ENCODE peak calls at places on chromosomes 5 and 9, in eight cellular contexts. One of them, this sample, is unnamed.

GRCh38 chr9:134600836-134601638 is 40.6 kb upstream of the COL5A1 start:
- DNase-seq in kidney epithelial cell: no peak
- DNase-seq in BE2C: no peak
- DNase-seq in neural progenitor cell: no peak
- DNase-seq in stomach: no peak
- DNase-seq in PC-9: no peak
- DNase-seq in GM13977: no peak
- DNase-seq in activated B cell treated with CpG ODN at 0.5 μM for 24 hours: no peak
- DNase-seq in this sample: no peak

GRCh38 chr5:112142769-112143270 is 276.3 kb downstream of the EPB41L4A start:
- DNase-seq in kidney epithelial cell: peak; percentile 79
- DNase-seq in BE2C: no peak
- DNase-seq in neural progenitor cell: no peak
- DNase-seq in stomach: no peak
- DNase-seq in PC-9: no peak
- DNase-seq in GM13977: no peak
- DNase-seq in activated B cell treated with CpG ODN at 0.5 μM for 24 hours: no peak
- DNase-seq in this sample: no peak

GRCh38 chr5:31990701-31991110 is 183.4 kb downstream of the GOLPH3 start:
- DNase-seq in kidney epithelial cell: no peak
- DNase-seq in BE2C: no peak
- DNase-seq in neural progenitor cell: no peak
- DNase-seq in stomach: no peak
- DNase-seq in PC-9: no peak
- DNase-seq in GM13977: no peak
- DNase-seq in activated B cell treated with CpG ODN at 0.5 μM for 24 hours: no peak
- DNase-seq in this sample: no peak

GRCh38 chr9:98255064-98255577 is 328 bp downstream of the TBC1D2 start:
- DNase-seq in kidney epithelial cell: no peak
- DNase-seq in BE2C: no peak
- DNase-seq in neural progenitor cell: peak; percentile 73
- DNase-seq in stomach: peak; percentile 46
- DNase-seq in PC-9: no peak
- DNase-seq in GM13977: no peak
- DNase-seq in activated B cell treated with CpG ODN at 0.5 μM for 24 hours: no peak
- DNase-seq in this sample: peak; percentile 42

GRCh38 chr5:176176231-176176630 is 62.0 kb upstream of the SIMC1 start:
- DNase-seq in kidney epithelial cell: no peak
- DNase-seq in BE2C: no peak
- DNase-seq in neural progenitor cell: no peak
- DNase-seq in stomach: no peak
- DNase-seq in PC-9: no peak
- DNase-seq in GM13977: no peak
- DNase-seq in activated B cell treated with CpG ODN at 0.5 μM for 24 hours: no peak
- DNase-seq in this sample: no peak

GRCh38 chr5:76960004-76960625 is 7.3 kb downstream of the CRHBP start:
- DNase-seq in kidney epithelial cell: no peak
- DNase-seq in BE2C: no peak
- DNase-seq in neural progenitor cell: no peak
- DNase-seq in stomach: no peak
- DNase-seq in PC-9: no peak
- DNase-seq in GM13977: no peak
- DNase-seq in activated B cell treated with CpG ODN at 0.5 μM for 24 hours: no peak
- DNase-seq in this sample: peak; percentile 57

GRCh38 chr9:125685167-125685566 is 21.8 kb downstream of the MAPKAP1 start:
- DNase-seq in kidney epithelial cell: no peak
- DNase-seq in BE2C: no peak
- DNase-seq in neural progenitor cell: no peak
- DNase-seq in stomach: no peak
- DNase-seq in PC-9: no peak
- DNase-seq in GM13977: no peak
- DNase-seq in activated B cell treated with CpG ODN at 0.5 μM for 24 hours: no peak
- DNase-seq in this sample: no peak

GRCh38 chr5:149937610-149938009 is 7.0 kb downstream of the PDE6A start:
- DNase-seq in kidney epithelial cell: no peak
- DNase-seq in BE2C: no peak
- DNase-seq in neural progenitor cell: no peak
- DNase-seq in stomach: no peak
- DNase-seq in PC-9: peak; percentile 83
- DNase-seq in GM13977: no peak
- DNase-seq in activated B cell treated with CpG ODN at 0.5 μM for 24 hours: no peak
- DNase-seq in this sample: no peak

GRCh38 chr5:172864747-172865146 is 30.7 kb downstream of the ERGIC1 start:
- DNase-seq in kidney epithelial cell: no peak
- DNase-seq in BE2C: no peak
- DNase-seq in neural progenitor cell: no peak
- DNase-seq in stomach: no peak
- DNase-seq in PC-9: no peak
- DNase-seq in GM13977: no peak
- DNase-seq in activated B cell treated with CpG ODN at 0.5 μM for 24 hours: no peak
- DNase-seq in this sample: no peak

GRCh38 chr5:14036947-14037346 is 92.5 kb upstream of the DNAH5 start:
- DNase-seq in kidney epithelial cell: no peak
- DNase-seq in BE2C: no peak
- DNase-seq in neural progenitor cell: no peak
- DNase-seq in stomach: no peak
- DNase-seq in PC-9: no peak
- DNase-seq in GM13977: no peak
- DNase-seq in activated B cell treated with CpG ODN at 0.5 μM for 24 hours: no peak
- DNase-seq in this sample: no peak

GRCh38 chr9:129400001-129400970 is 220.6 kb downstream of the C9orf50 start:
- DNase-seq in kidney epithelial cell: no peak
- DNase-seq in BE2C: no peak
- DNase-seq in neural progenitor cell: no peak
- DNase-seq in stomach: no peak
- DNase-seq in PC-9: no peak
- DNase-seq in GM13977: no peak
- DNase-seq in activated B cell treated with CpG ODN at 0.5 μM for 24 hours: no peak
- DNase-seq in this sample: no peak

DNA sequence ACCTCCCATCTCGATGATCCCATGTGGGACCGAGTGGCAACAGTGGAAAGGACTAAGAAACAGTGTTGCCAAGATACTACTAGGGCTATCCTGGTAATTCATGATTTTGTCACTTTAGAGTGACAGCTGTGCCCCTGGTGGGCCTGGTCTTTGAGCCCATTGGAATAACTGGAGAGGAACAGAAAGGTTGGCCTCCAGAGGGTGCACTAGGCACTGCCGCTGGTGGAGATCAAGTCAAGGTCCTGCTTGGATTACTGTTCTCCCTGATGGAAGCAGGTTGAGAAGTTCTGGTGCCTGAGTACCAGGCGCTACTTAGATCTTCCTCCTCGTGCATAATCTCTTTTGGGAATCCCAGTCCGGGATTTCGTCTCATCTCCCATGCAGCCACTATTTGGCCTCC is 129.6 kb downstream of the SEC61B start:
- DNase-seq in kidney epithelial cell: no peak
- DNase-seq in BE2C: peak; percentile 34
- DNase-seq in neural progenitor cell: no peak
- DNase-seq in stomach: no peak
- DNase-seq in PC-9: no peak
- DNase-seq in GM13977: no peak
- DNase-seq in activated B cell treated with CpG ODN at 0.5 μM for 24 hours: no peak
- DNase-seq in this sample: no peak
- TF ChIP-seq CTCF in kidney epithelial cell: no peak
- TF ChIP-seq CTCF in BE2C: peak; percentile 48
- TF ChIP-seq CTCF in neural progenitor cell: peak; percentile 20
- TF ChIP-seq CTCF in stomach: no peak
- TF ChIP-seq CTCF in PC-9: no peak
- TF ChIP-seq CTCF in GM13977: no peak
- TF ChIP-seq CTCF in activated B cell treated with CpG ODN at 0.5 μM for 24 hours: no peak
- TF ChIP-seq CTCF in this sample: no peak

DNA sequence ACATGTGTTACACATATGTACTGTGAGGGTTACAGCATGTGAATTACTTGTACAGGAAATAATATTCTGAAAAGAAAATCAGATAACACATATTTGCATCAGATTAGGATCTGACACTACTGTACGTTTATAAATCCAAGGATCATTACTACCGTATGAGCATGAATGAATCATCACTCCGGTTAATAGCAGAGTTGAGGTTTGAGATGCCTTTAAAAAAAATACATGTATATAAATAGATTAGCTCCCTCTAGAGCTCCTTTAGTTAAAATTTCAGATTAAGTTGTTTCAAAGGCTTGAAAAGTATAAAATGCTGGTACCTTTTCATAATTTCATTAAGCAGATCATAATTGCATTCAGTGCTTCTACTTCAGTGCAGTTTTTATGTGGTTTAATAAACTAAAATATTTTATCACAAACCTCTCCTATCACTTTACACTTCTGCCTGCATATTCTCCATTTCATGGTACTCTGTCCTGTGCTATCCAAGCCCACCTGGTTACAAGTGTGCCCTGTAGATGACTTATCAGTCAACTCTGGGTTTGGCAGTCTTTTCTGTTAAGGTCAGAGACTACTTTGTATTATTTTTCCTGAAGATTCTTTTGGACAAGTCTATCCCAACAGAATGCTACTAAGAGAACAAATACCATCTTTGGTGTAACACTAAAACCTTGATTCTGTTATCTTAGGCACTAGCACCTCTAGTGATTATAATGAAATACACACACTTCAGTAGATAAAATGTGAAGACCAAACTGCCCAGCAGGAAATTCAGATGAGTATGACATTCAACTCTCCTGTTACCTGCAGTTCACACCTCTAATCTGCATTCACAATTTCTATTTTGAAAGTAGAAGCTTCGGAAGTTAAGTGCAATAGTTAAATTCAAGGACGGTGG is 48.0 kb upstream of the POU5F2 start:
- DNase-seq in kidney epithelial cell: no peak
- DNase-seq in BE2C: no peak
- DNase-seq in neural progenitor cell: no peak
- DNase-seq in stomach: no peak
- DNase-seq in PC-9: peak; percentile 77
- DNase-seq in GM13977: no peak
- DNase-seq in activated B cell treated with CpG ODN at 0.5 μM for 24 hours: no peak
- DNase-seq in this sample: no peak
- TF ChIP-seq CTCF in kidney epithelial cell: no peak
- TF ChIP-seq CTCF in BE2C: no peak
- TF ChIP-seq CTCF in neural progenitor cell: peak; percentile 1
- TF ChIP-seq CTCF in stomach: no peak
- TF ChIP-seq CTCF in PC-9: no peak
- TF ChIP-seq CTCF in GM13977: no peak
- TF ChIP-seq CTCF in activated B cell treated with CpG ODN at 0.5 μM for 24 hours: no peak
- TF ChIP-seq CTCF in this sample: no peak

GRCh38 chr5:126370796-126371718 is 52.2 kb upstream of the GRAMD2B start:
- DNase-seq in kidney epithelial cell: peak; percentile 75
- DNase-seq in BE2C: no peak
- DNase-seq in neural progenitor cell: no peak
- DNase-seq in stomach: peak; percentile 40
- DNase-seq in PC-9: no peak
- DNase-seq in GM13977: no peak
- DNase-seq in activated B cell treated with CpG ODN at 0.5 μM for 24 hours: no peak
- DNase-seq in this sample: no peak
- TF ChIP-seq CTCF in kidney epithelial cell: peak; percentile 23
- TF ChIP-seq CTCF in BE2C: peak; percentile 2
- TF ChIP-seq CTCF in neural progenitor cell: peak; percentile 16
- TF ChIP-seq CTCF in stomach: no peak
- TF ChIP-seq CTCF in PC-9: no peak
- TF ChIP-seq CTCF in GM13977: no peak
- TF ChIP-seq CTCF in activated B cell treated with CpG ODN at 0.5 μM for 24 hours: no peak
- TF ChIP-seq CTCF in this sample: no peak

DNA sequence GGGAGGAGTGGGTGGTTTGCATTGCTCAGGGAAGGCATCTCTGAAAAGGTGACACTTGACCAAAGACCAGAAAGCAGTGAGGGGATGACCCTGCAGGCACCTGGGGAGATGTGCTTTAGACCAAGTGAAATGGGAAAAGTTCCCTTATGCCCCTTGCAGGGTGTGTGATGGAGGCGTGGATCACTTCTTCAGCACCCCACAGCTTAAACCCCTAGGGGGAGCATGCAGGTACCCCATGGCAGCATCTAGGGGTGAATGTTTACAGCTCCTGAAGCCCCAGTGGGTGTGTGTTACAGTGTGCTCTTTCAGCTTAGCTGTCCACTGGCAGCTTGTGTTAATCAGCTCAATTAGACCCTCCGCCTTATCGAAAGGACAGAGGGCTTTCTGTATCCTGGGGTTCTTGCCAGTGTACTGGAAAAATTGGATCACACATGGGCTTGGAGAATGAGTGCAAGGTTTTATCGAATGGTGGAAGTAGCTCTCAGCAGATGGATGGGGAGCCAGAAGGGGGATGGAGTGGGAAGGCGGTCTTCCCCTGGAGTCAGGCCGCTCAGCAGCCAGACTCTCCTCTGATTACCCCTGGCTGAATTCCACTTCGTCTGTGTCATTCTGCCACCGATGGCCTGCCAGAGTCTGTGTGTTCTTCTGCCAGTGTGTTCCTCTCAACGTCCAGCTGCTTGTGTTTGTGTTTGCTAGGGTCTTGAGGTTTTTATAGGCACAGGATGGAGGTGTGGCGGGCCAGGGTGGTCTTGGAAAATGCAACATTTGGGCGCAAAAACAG is 6.3 kb downstream of the BHMT2 start:
- DNase-seq in kidney epithelial cell: no peak
- DNase-seq in BE2C: no peak
- DNase-seq in neural progenitor cell: no peak
- DNase-seq in stomach: no peak
- DNase-seq in PC-9: no peak
- DNase-seq in GM13977: no peak
- DNase-seq in activated B cell treated with CpG ODN at 0.5 μM for 24 hours: no peak
- DNase-seq in this sample: no peak
- TF ChIP-seq CTCF in kidney epithelial cell: no peak
- TF ChIP-seq CTCF in BE2C: no peak
- TF ChIP-seq CTCF in neural progenitor cell: no peak
- TF ChIP-seq CTCF in stomach: no peak
- TF ChIP-seq CTCF in PC-9: no peak
- TF ChIP-seq CTCF in GM13977: no peak
- TF ChIP-seq CTCF in activated B cell treated with CpG ODN at 0.5 μM for 24 hours: no peak
- TF ChIP-seq CTCF in this sample: no peak

GRCh38 chr5:159581502-159582249 is 251.4 kb upstream of the IL12B start:
- DNase-seq in kidney epithelial cell: peak; percentile 90
- DNase-seq in BE2C: no peak
- DNase-seq in neural progenitor cell: no peak
- DNase-seq in stomach: no peak
- DNase-seq in PC-9: peak; percentile 99
- DNase-seq in GM13977: no peak
- DNase-seq in activated B cell treated with CpG ODN at 0.5 μM for 24 hours: no peak
- DNase-seq in this sample: no peak
- TF ChIP-seq CTCF in kidney epithelial cell: peak; percentile 11
- TF ChIP-seq CTCF in BE2C: no peak
- TF ChIP-seq CTCF in neural progenitor cell: no peak
- TF ChIP-seq CTCF in stomach: no peak
- TF ChIP-seq CTCF in PC-9: peak; percentile 36
- TF ChIP-seq CTCF in GM13977: no peak
- TF ChIP-seq CTCF in activated B cell treated with CpG ODN at 0.5 μM for 24 hours: no peak
- TF ChIP-seq CTCF in this sample: no peak

GRCh38 chr9:95974389-95974788 is 98.9 kb downstream of the ERCC6L2 start:
- DNase-seq in kidney epithelial cell: no peak
- DNase-seq in BE2C: no peak
- DNase-seq in neural progenitor cell: no peak
- DNase-seq in stomach: no peak
- DNase-seq in PC-9: no peak
- DNase-seq in GM13977: no peak
- DNase-seq in activated B cell treated with CpG ODN at 0.5 μM for 24 hours: no peak
- DNase-seq in this sample: no peak
- TF ChIP-seq CTCF in kidney epithelial cell: no peak
- TF ChIP-seq CTCF in BE2C: no peak
- TF ChIP-seq CTCF in neural progenitor cell: no peak
- TF ChIP-seq CTCF in stomach: no peak
- TF ChIP-seq CTCF in PC-9: no peak
- TF ChIP-seq CTCF in GM13977: no peak
- TF ChIP-seq CTCF in activated B cell treated with CpG ODN at 0.5 μM for 24 hours: no peak
- TF ChIP-seq CTCF in this sample: no peak

This sample was measured in GM20000.